ENCODE peak calls at places on chromosomes 4 and X, in seven cellular contexts. V, G, S, Q, E, W and Z are unnamed samples.

GRCh38 chr4:100060765-100061416 is 110.8 kb upstream of the H2AZ1 start:
- DNase-seq in V (no peak), G (no peak), S (no peak), Q (no peak), E (no peak), W (no peak), Z (no peak)

GRCh38 chr4:157700898-157701694 is 471.7 kb downstream of the GASK1B start:
- DNase-seq in V (no peak), G (peak; percentile 46), S (no peak), Q (no peak), E (no peak), W (no peak), Z (no peak)

GRCh38 chr4:123856689-123857545 is 460.3 kb downstream of the SPRY1 start:
- DNase-seq in V (peak; percentile 33), G (peak; percentile 54), S (no peak), Q (peak; percentile 35), E (peak; percentile 10), W (peak; percentile 73), Z (peak; percentile 48)

GRCh38 chr4:85779165-85779564 is 304.2 kb downstream of the ARHGAP24 start:
- DNase-seq in V (no peak), G (peak; percentile 55), S (no peak), Q (no peak), E (no peak), W (no peak), Z (no peak)

GRCh38 chr4:101238706-101239105 is 108.6 kb downstream of the PPP3CA start:
- DNase-seq in V (no peak), G (peak; percentile 70), S (no peak), Q (no peak), E (no peak), W (no peak), Z (no peak)

GRCh38 chr4:10951306-10951705 is 266.7 kb upstream of the CLNK start:
- DNase-seq in V (no peak), G (peak; percentile 36), S (no peak), Q (no peak), E (no peak), W (no peak), Z (no peak)

GRCh38 chrX:153651540-153652079 is 4.6 kb downstream of the DUSP9 start:
- DNase-seq in V (no peak), G (no peak), S (peak; percentile 43), Q (no peak), E (peak; percentile 70), W (peak; percentile 56), Z (no peak)

GRCh38 chrX:1582686-1583437 is 8.5 kb upstream of the AKAP17A start:
- DNase-seq in V (no peak), G (peak; percentile 25), S (no peak), Q (no peak), E (no peak), W (peak; percentile 55), Z (no peak)

GRCh38 chr4:19156786-19157185 is 1094.9 kb upstream of the SLIT2 start:
- DNase-seq in V (no peak), G (no peak), S (no peak), Q (no peak), E (no peak), W (no peak), Z (no peak)

GRCh38 chr4:47373174-47373573 is 90.3 kb downstream of the COMMD8 start:
- DNase-seq in V (no peak), G (no peak), S (no peak), Q (no peak), E (no peak), W (no peak), Z (no peak)

GRCh38 chr4:148283665-148284064 is 158.5 kb downstream of the NR3C2 start:
- DNase-seq in V (no peak), G (no peak), S (no peak), Q (no peak), E (no peak), W (no peak), Z (no peak)

GRCh38 chrX:49209434-49210251 is 9.7 kb upstream of the SYP start:
- DNase-seq in V (no peak), G (no peak), S (no peak), Q (peak; percentile 72), E (peak; percentile 82), W (peak; percentile 70), Z (no peak)

GRCh38 chr4:1393866-1394265 is 12.4 kb downstream of the NKX1-1 start:
- DNase-seq in V (no peak), G (no peak), S (peak; percentile 43), Q (no peak), E (no peak), W (no peak), Z (no peak)

GRCh38 chr4:152585036-152585439 is 49.1 kb upstream of the FBXW7 start:
- DNase-seq in V (no peak), G (no peak), S (no peak), Q (no peak), E (no peak), W (no peak), Z (no peak)

GRCh38 chr4:153156263-153156662 is 48.0 kb upstream of the TRIM2 start:
- DNase-seq in V (no peak), G (peak; percentile 5), S (no peak), Q (no peak), E (peak; percentile 58), W (no peak), Z (no peak)

GRCh38 chr4:185779520-185779919 is 32.5 kb downstream of the SORBS2 start:
- DNase-seq in V (no peak), G (peak; percentile 59), S (no peak), Q (no peak), E (no peak), W (no peak), Z (no peak)

GRCh38 chrX:1035206-1035605 is 177.2 kb downstream of the CRLF2 start:
- DNase-seq in V (no peak), G (no peak), S (peak; percentile 4), Q (no peak), E (no peak), W (peak; percentile 26), Z (no peak)

GRCh38 chr4:47990145-47990544 is 26.3 kb downstream of the CNGA1 start:
- DNase-seq in V (no peak), G (no peak), S (no peak), Q (no peak), E (no peak), W (no peak), Z (no peak)

GRCh38 chr4:92629302-92629701 is 325.5 kb downstream of the GRID2 start:
- DNase-seq in V (no peak), G (no peak), S (no peak), Q (no peak), E (no peak), W (no peak), Z (no peak)

GRCh38 chrX:44580466-44580865 is 37.8 kb upstream of the FUNDC1 start:
- DNase-seq in V (no peak), G (peak; percentile 73), S (no peak), Q (no peak), E (no peak), W (no peak), Z (no peak)

GRCh38 chr4:72418458-72418857 is 150.6 kb downstream of the ADAMTS3 start:
- DNase-seq in V (no peak), G (peak; percentile 77), S (no peak), Q (no peak), E (no peak), W (no peak), Z (peak; percentile 17)

GRCh38 chr4:3397128-3397527 is 44.6 kb upstream of the HGFAC start:
- DNase-seq in V (no peak), G (no peak), S (no peak), Q (no peak), E (no peak), W (peak; percentile 45), Z (no peak)

GRCh38 chrX:1719270-1719669 is 104.4 kb downstream of the ASMT start:
- DNase-seq in V (no peak), G (no peak), S (no peak), Q (no peak), E (no peak), W (peak; percentile 58), Z (no peak)

GRCh38 chr4:173124209-173124865 is 44.3 kb upstream of the GALNT7 start:
- DNase-seq in V (no peak), G (no peak), S (no peak), Q (no peak), E (no peak), W (no peak), Z (no peak)

GRCh38 chrX:1533083-1533482 is 3.9 kb downstream of the P2RY8 start:
- DNase-seq in V (no peak), G (no peak), S (no peak), Q (no peak), E (no peak), W (no peak), Z (no peak)